ENCODE peak calls at places on chromosome 19, in six cellular contexts. F is naive thymus-derived CD4-positive, alpha-beta T cell; E is cardiac muscle cell; W is colonic mucosa; H is heart left ventricle; I is IMR-90. U is an unnamed sample. For H3K4me1 and H3K36me3, the result is how much of the 10 kb centered on the place peaks cover.

GRCh38 chr19:46784262-46785053 is 3.9 kb downstream of the SLC1A5 start:
- DNase-seq in F (peak), E (peak), W (peak), H (peak), I (peak), U (peak)

GRCh38 chr19:45528149-45528743 is 21.0 kb downstream of the VASP start:
- DNase-seq in F (no peak), E (peak), W (no peak), H (peak), I (peak), U (no peak)

GRCh38 chr19:46704379-46705076 is 12.4 kb downstream of the PRKD2 start:
- DNase-seq in F (peak), E (peak), W (peak), H (peak), I (no peak), U (peak)

GRCh38 chr19:46609511-46610412 is 8.6 kb downstream of the CALM3 start:
- DNase-seq in F (no peak), E (no peak), W (no peak), H (peak), I (no peak), U (no peak)

GRCh38 chr19:40888191-40888590 is 6.2 kb upstream of the CYP2A7 start:
- DNase-seq in F (no peak), E (no peak), W (no peak), H (no peak), I (no peak), U (no peak)

GRCh38 chr19:33801411-33801810 is 4.7 kb downstream of the KCTD15 start:
- DNase-seq in F (no peak), E (no peak), W (no peak), H (no peak), I (no peak), U (no peak)

GRCh38 chr19:31512403-31512970 is 163.3 kb upstream of the TSHZ3 start:
- DNase-seq in F (no peak), E (no peak), W (no peak), H (no peak), I (no peak), U (no peak)

GRCh38 chr19:38243279-38243673 is 12.9 kb downstream of the PPP1R14A start:
- DNase-seq in F (no peak), E (no peak), W (no peak), H (no peak), I (no peak), U (no peak)

GRCh38 chr19:39953915-39954314 is 17.1 kb upstream of the PSMC4 start:
- DNase-seq in F (peak), E (no peak), W (peak), H (no peak), I (no peak), U (no peak)

GRCh38 chr19:38617283-38617763 is 430 bp downstream of the MAP4K1 start:
- DNase-seq in F (no peak), E (no peak), W (no peak), H (no peak), I (no peak), U (peak)

GRCh38 chr19:57245066-57245465 is 4.6 kb downstream of the ZNF805 start:
- DNase-seq in F (no peak), E (no peak), W (no peak), H (no peak), I (no peak), U (no peak)

GRCh38 chr19:7738023-7738422 is 6.1 kb upstream of the CLEC4G start:
- DNase-seq in F (no peak), E (no peak), W (no peak), H (no peak), I (no peak), U (no peak)

GRCh38 chr19:1168877-1169791 is 4.9 kb downstream of the SBNO2 start:
- DNase-seq in F (no peak), E (peak), W (no peak), H (no peak), I (peak), U (no peak)

GRCh38 chr19:1166872-1167573 is 7.0 kb downstream of the SBNO2 start:
- DNase-seq in F (no peak), E (no peak), W (no peak), H (no peak), I (no peak), U (no peak)

GRCh38 chr19:1168562-1168873 is 5.5 kb downstream of the SBNO2 start:
- DNase-seq in F (no peak), E (no peak), W (no peak), H (no peak), I (no peak), U (no peak)

GRCh38 chr19:1169921-1170885 is 3.9 kb downstream of the SBNO2 start:
- DNase-seq in F (no peak), E (peak), W (no peak), H (peak), I (peak), U (no peak)

GRCh38 chr19:1167687-1168561 is 6.1 kb downstream of the SBNO2 start:
- DNase-seq in F (no peak), E (no peak), W (no peak), H (no peak), I (no peak), U (no peak)
- H3K4me1 ChIP-seq in F (under half), E (under half), W (under half), H (under half), I (under half), U (under half)

GRCh38 chr19:35042954-35043604 is 1.6 kb downstream of the HPN start:
- DNase-seq in F (no peak), E (no peak), W (no peak), H (no peak), I (no peak), U (no peak)
- H3K4me3 ChIP-seq in F (no peak), E (no peak), W (no peak), H (no peak), I (no peak), U (no peak)

DNA sequence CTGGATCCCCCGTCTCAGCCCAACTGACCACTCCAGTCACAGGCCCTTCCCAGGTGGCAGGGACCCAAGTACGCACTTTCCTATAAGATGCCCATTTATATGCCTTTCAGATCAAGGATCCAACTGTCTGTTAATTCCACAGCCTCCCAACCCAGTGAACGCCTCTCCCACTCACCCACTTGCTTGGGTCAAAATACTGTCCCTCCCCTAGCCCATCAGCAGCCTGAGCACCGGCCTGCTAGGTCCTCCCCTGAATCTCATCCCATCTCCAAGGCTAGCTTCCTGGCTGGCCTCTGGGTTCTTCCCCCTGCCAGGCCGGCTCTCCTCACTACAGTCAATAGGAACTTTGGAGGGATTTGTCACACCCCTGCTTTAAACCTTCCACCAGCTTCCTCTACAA is 1.9 kb downstream of the UBE2S start:
- DNase-seq in F (no peak), E (no peak), W (no peak), H (no peak), I (no peak), U (no peak)
- H3K36me3 ChIP-seq in F (under half), E (under half), W (under half), H (under half), I (under half), U (under half)

GRCh38 chr19:55646889-55647731 is 902 bp upstream of the CCDC106 start:
- DNase-seq in F (no peak), E (no peak), W (no peak), H (no peak), I (no peak), U (no peak)
- H3K4me1 ChIP-seq in F (under half), E (under half), W (under half), H (under half), I (under half), U (under half)

GRCh38 chr19:49581007-49581508 is at the start of gene PRRG2:
- DNase-seq in F (no peak), E (no peak), W (peak), H (no peak), I (no peak), U (no peak)
- H3K4me3 ChIP-seq in F (peak), E (peak), W (peak), H (peak), I (peak), U (peak)

GRCh38 chr19:16650821-16651220 is 9.1 kb downstream of the SMIM7 start:
- DNase-seq in F (no peak), E (no peak), W (no peak), H (no peak), I (no peak), U (no peak)

GRCh38 chr19:16654621-16655020 is 5.3 kb downstream of the SMIM7 start:
- DNase-seq in F (no peak), E (peak), W (no peak), H (no peak), I (no peak), U (no peak)

GRCh38 chr19:16655727-16656126 is 4.2 kb downstream of the SMIM7 start:
- DNase-seq in F (no peak), E (no peak), W (no peak), H (no peak), I (no peak), U (no peak)

GRCh38 chr19:16657384-16657783 is 2.6 kb downstream of the SMIM7 start:
- DNase-seq in F (no peak), E (no peak), W (no peak), H (no peak), I (no peak), U (no peak)

DNA sequence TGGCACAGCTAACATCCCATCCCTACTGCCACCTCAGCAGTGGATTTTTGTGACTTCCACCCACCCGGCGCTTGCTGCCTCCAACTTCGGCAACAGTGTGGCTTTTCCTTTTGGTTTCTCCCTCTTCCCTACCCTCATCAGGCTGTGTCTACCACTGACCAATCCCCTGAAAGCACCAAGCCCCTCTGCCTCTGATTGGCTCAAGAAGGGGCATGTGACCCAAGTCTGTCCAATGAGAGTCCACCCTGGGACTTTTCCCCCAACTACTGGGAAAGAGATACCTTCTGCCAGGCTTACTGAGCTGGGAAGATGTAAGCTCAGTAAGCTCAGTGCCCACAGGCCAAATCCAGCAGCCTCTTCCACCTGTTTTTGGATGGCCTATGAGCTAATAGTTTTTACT is 5.8 kb downstream of the SMIM7 start:
- DNase-seq in F (no peak), E (peak), W (no peak), H (no peak), I (no peak), U (no peak)
- H3K36me3 ChIP-seq in F (half or more), E (under half), W (under half), H (under half), I (half or more), U (half or more)

GRCh38 chr19:5125797-5126497 is 157.0 kb downstream of the KDM4B start:
- DNase-seq in F (no peak), E (peak), W (no peak), H (no peak), I (peak), U (peak)

GRCh38 chr19:5122671-5123409 is 153.9 kb downstream of the KDM4B start:
- DNase-seq in F (no peak), E (no peak), W (no peak), H (no peak), I (no peak), U (peak)

GRCh38 chr19:5125376-5125775 is 156.5 kb downstream of the KDM4B start:
- DNase-seq in F (no peak), E (no peak), W (no peak), H (no peak), I (no peak), U (no peak)

GRCh38 chr19:5123646-5124045 is 154.7 kb downstream of the KDM4B start:
- DNase-seq in F (no peak), E (no peak), W (no peak), H (no peak), I (no peak), U (no peak)

GRCh38 chr19:5124111-5124855 is 155.4 kb downstream of the KDM4B start:
- DNase-seq in F (no peak), E (no peak), W (no peak), H (no peak), I (no peak), U (no peak)
- H3K4me1 ChIP-seq in F (under half), E (half or more), W (under half), H (under half), I (under half), U (under half)

GRCh38 chr19:10717054-10717355 is 874 bp upstream of the DNM2 start:
- DNase-seq in F (no peak), E (no peak), W (no peak), H (no peak), I (no peak), U (no peak)
- H3K4me3 ChIP-seq in F (peak), E (no peak), W (no peak), H (peak), I (peak), U (peak)

U was measured in CD4-positive, alpha-beta memory T cell.